ENCODE peak calls at places on chromosome 10, in six cellular contexts. L is suprapubic skin, C is fibroblast of mammary gland, J is heart left ventricle, O is AG04450, P is GM13977. U is an unnamed sample.

GRCh38 chr10:114271779-114272167 is 32.7 kb downstream of the VWA2 start:
- DNase-seq in O (peak; percentile 76), J (peak; percentile 51), C (peak; percentile 98), L (no peak), P (no peak), U (no peak)

GRCh38 chr10:73850205-73850604 is 24.1 kb downstream of the CAMK2G start:
- DNase-seq in C (no peak), O (no peak), P (no peak), L (no peak), J (no peak), U (no peak)

GRCh38 chr10:88157981-88158465 is 294.6 kb downstream of the PTEN start:
- DNase-seq in L (no peak), O (peak; percentile 78), C (peak; percentile 91), J (no peak), P (no peak), U (no peak)

GRCh38 chr10:80585812-80586211 is 48.1 kb downstream of the SH2D4B start:
- DNase-seq in P (no peak), L (peak; percentile 58), O (no peak), C (no peak), J (no peak), U (no peak)

GRCh38 chr10:78576276-78576675 is 492.5 kb upstream of the ZMIZ1 start:
- DNase-seq in L (no peak), J (peak; percentile 53), O (no peak), P (no peak), C (no peak), U (no peak)

GRCh38 chr10:91975438-91975837 is 51.9 kb downstream of the BTAF1 start:
- DNase-seq in C (no peak), O (no peak), P (no peak), J (no peak), L (no peak), U (no peak)

GRCh38 chr10:58278274-58278961 is 9.5 kb downstream of the CISD1 start:
- DNase-seq in C (no peak), O (no peak), L (no peak), P (no peak), J (no peak), U (no peak)

GRCh38 chr10:87734987-87735827 is 75.5 kb downstream of the PAPSS2 start:
- DNase-seq in J (peak; percentile 40), O (peak; percentile 3), L (no peak), P (peak; percentile 60), C (peak; percentile 50), U (no peak)

GRCh38 chr10:129742742-129743550 is 221.1 kb downstream of the EBF3 start:
- DNase-seq in C (no peak), L (peak; percentile 41), P (no peak), O (no peak), J (no peak), U (no peak)

GRCh38 chr10:132420469-132421376 is 23.7 kb downstream of the PWWP2B start:
- DNase-seq in P (peak; percentile 35), O (no peak), L (no peak), C (no peak), J (peak; percentile 63), U (peak; percentile 44)

GRCh38 chr10:25176421-25176968 is 1.7 kb downstream of the GPR158 start:
- DNase-seq in P (no peak), C (no peak), L (no peak), O (no peak), J (no peak), U (no peak)

GRCh38 chr10:117256910-117257309 is 16.0 kb downstream of the SLC18A2 start:
- DNase-seq in P (no peak), J (no peak), O (no peak), C (no peak), L (no peak), U (no peak)

GRCh38 chr10:46541735-46542566 is 14.5 kb downstream of the GPRIN2 start:
- DNase-seq in J (peak; percentile 24), O (no peak), L (peak; percentile 75), P (no peak), C (no peak), U (peak; percentile 12)

GRCh38 chr10:121662945-121663917 is 65.0 kb upstream of the FGFR2 start:
- DNase-seq in L (no peak), C (no peak), P (no peak), J (no peak), O (no peak), U (no peak)

GRCh38 chr10:112955736-112956421 is 5.8 kb downstream of the TCF7L2 start:
- DNase-seq in O (peak; percentile 83), P (no peak), L (no peak), J (no peak), C (peak; percentile 94), U (no peak)

GRCh38 chr10:3126249-3126648 is 46.3 kb downstream of the PITRM1 start:
- DNase-seq in P (no peak), L (no peak), C (no peak), J (peak; percentile 33), O (no peak), U (no peak)

GRCh38 chr10:70828923-70829322 is 13.2 kb downstream of the SGPL1 start:
- DNase-seq in J (no peak), L (no peak), P (no peak), C (no peak), O (no peak), U (no peak)

GRCh38 chr10:30985552-30985951 is 46.1 kb downstream of the ZNF438 start:
- DNase-seq in C (peak; percentile 75), P (no peak), L (no peak), O (no peak), J (no peak), U (no peak)

GRCh38 chr10:1074748-1075358 is 18.7 kb downstream of the WDR37 start:
- DNase-seq in L (no peak), O (no peak), J (no peak), C (no peak), P (no peak), U (no peak)

GRCh38 chr10:5669609-5670008 is 3.2 kb upstream of the ASB13 start:
- DNase-seq in L (no peak), C (no peak), O (no peak), J (no peak), P (no peak), U (no peak)

GRCh38 chr10:5663692-5664427 is 2.5 kb downstream of the ASB13 start:
- DNase-seq in P (no peak), C (no peak), L (no peak), O (no peak), J (no peak), U (no peak)

GRCh38 chr10:5665380-5666323 is 743 bp downstream of the ASB13 start:
- DNase-seq in O (no peak), C (peak; percentile 31), J (peak; percentile 60), L (no peak), P (peak; percentile 28), U (no peak)

GRCh38 chr10:5668429-5668828 is 2.0 kb upstream of the ASB13 start:
- DNase-seq in J (no peak), L (no peak), O (no peak), C (no peak), P (no peak), U (no peak)

GRCh38 chr10:5666324-5667220 is at the start of gene ASB13:
- DNase-seq in C (peak; percentile 38), O (no peak), L (no peak), J (peak; percentile 88), P (peak; percentile 69), U (peak; percentile 44)
- TF ChIP-seq CTCF in C (no peak), O (no peak), L (no peak), J (no peak), P (no peak), U (no peak)

GRCh38 chr10:93072225-93072712 is 1.4 kb upstream of the CYP26A1 start:
- DNase-seq in C (no peak), P (peak; percentile 50), O (no peak), J (no peak), L (no peak), U (no peak)

GRCh38 chr10:93070378-93071176 is 3.1 kb upstream of the CYP26A1 start:
- DNase-seq in L (no peak), C (no peak), J (no peak), P (no peak), O (no peak), U (no peak)

GRCh38 chr10:93072713-93073538 is 767 bp upstream of the CYP26A1 start:
- DNase-seq in P (peak; percentile 40), J (no peak), O (no peak), C (no peak), L (no peak), U (no peak)

GRCh38 chr10:93071177-93071472 is 2.6 kb upstream of the CYP26A1 start:
- DNase-seq in C (no peak), J (no peak), O (no peak), P (no peak), L (no peak), U (no peak)

GRCh38 chr10:93071674-93072224 is 1.9 kb upstream of the CYP26A1 start:
- DNase-seq in L (no peak), J (no peak), O (no peak), C (no peak), P (peak; percentile 59), U (no peak)
- TF ChIP-seq CTCF in L (no peak), J (no peak), O (no peak), C (no peak), P (no peak), U (no peak)

GRCh38 chr10:93913706-93914105 is 19.9 kb downstream of the SLC35G1 start:
- DNase-seq in P (no peak), J (no peak), L (no peak), O (no peak), C (no peak), U (no peak)

GRCh38 chr10:93917064-93917391 is 23.2 kb downstream of the SLC35G1 start:
- DNase-seq in C (no peak), L (no peak), P (no peak), O (no peak), J (peak; percentile 20), U (no peak)

GRCh38 chr10:93915603-93916002 is 21.8 kb downstream of the SLC35G1 start:
- DNase-seq in L (no peak), J (no peak), P (no peak), O (no peak), C (no peak), U (no peak)

GRCh38 chr10:93917814-93918213 is 24.0 kb downstream of the SLC35G1 start:
- DNase-seq in O (no peak), L (no peak), P (no peak), J (no peak), C (no peak), U (no peak)

DNA sequence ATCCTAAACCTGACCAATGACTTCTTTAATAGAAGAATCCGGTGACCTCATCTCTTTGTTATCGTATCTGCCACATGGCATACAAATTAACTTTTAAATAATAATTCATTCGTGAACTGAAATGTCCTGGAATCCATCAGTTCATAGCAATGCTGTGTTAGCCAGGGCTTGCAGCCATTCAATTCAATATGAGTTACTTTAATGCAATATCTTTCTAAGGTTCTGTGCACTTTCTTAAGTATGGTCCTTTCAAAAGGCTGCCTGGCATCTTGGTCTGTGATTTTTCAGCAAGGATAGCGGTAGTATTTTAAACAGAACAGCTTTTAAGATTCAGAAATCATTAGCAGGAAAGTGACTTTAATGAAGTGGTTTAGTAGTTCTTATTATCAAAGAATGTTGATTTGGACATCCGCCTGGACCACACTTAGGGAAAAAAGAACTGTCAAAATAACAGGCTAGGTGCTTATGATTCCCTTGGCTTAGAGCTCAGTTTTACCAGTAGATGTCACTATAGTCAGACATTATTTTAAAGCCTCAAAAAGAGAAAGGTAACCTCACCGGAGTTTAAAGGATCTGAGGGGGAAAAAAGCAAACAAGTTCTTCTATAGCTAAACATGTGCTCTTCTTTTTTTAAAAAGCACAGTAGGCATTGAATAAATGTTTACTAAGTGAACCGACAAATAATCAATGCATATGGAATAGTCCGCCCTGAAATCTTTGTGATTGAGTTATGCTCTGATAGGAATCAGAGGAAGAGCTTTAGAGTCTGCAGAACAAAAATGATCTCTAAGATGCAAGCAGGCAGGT is 22.7 kb downstream of the SLC35G1 start:
- DNase-seq in J (no peak), O (peak; percentile 8), L (no peak), C (peak; percentile 58), P (no peak), U (no peak)
- TF ChIP-seq CTCF in J (peak; percentile 36), O (peak; percentile 68), L (no peak), C (peak; percentile 61), P (peak; percentile 55), U (no peak)

GRCh38 chr10:8908013-8908412 is 853.5 kb downstream of the GATA3 start:
- DNase-seq in L (no peak), C (no peak), J (no peak), O (no peak), P (no peak), U (no peak)
- TF ChIP-seq CTCF in L (no peak), C (no peak), J (no peak), O (no peak), P (no peak), U (no peak)